ENCODE peak calls at places on chromosomes 16 and 17, in nine cellular contexts. M is PC-3, H is cardiac fibroblast, K is activated T-cell treated with anti-CD3 and anti-CD28 coated beads for 1 hour, N is germinal center, O is uterus, T is NT2/D1, B is ELR, Q is OCI-M1. S is an unnamed sample.

GRCh38 chr17:79612468-79613194 is 1.8 kb upstream of the RBFOX3 start:
- DNase-seq in B (peak; percentile 63), M (peak; percentile 79), H (peak; percentile 42), Q (peak; percentile 69), T (peak; percentile 61), O (no peak), N (peak; percentile 47), K (peak; percentile 5), S (peak; percentile 9)

GRCh38 chr16:10362077-10362863 is 23.6 kb upstream of the ATF7IP2 start:
- DNase-seq in O (no peak), Q (peak; percentile 99), T (no peak), B (no peak), M (no peak), K (no peak), H (no peak), N (peak; percentile 56), S (peak; percentile 83)

GRCh38 chr16:75282811-75283281 is 31.4 kb upstream of the BCAR1 start:
- DNase-seq in H (peak; percentile 22), K (no peak), N (no peak), T (no peak), B (peak; percentile 52), O (no peak), Q (no peak), M (no peak), S (no peak)

GRCh38 chr17:8670486-8670885 is 40.0 kb upstream of the MYH10 start:
- DNase-seq in T (no peak), O (no peak), K (no peak), H (no peak), M (no peak), N (no peak), Q (no peak), B (no peak), S (no peak)

GRCh38 chr17:9668532-9668931 is 23.2 kb downstream of the USP43 start:
- DNase-seq in M (peak; percentile 87), H (no peak), B (peak; percentile 71), N (no peak), Q (no peak), T (no peak), K (no peak), O (no peak), S (peak; percentile 5)

GRCh38 chr17:32503251-32504165 is 16.7 kb downstream of the CDK5R1 start:
- DNase-seq in K (no peak), N (peak; percentile 60), M (peak; percentile 16), B (peak; percentile 51), T (no peak), O (no peak), Q (no peak), H (peak; percentile 27), S (no peak)

GRCh38 chr16:70653809-70654771 is 7.7 kb downstream of the IL34 start:
- DNase-seq in B (peak; percentile 85), Q (peak; percentile 95), T (peak; percentile 80), M (peak; percentile 83), H (peak; percentile 91), O (peak; percentile 91), K (peak; percentile 70), N (peak; percentile 51), S (peak; percentile 7)

GRCh38 chr17:39270923-39271322 is 45.2 kb upstream of the STAC2 start:
- DNase-seq in O (no peak), Q (peak; percentile 88), B (peak; percentile 63), N (no peak), T (no peak), K (no peak), M (peak; percentile 22), H (peak; percentile 70), S (peak; percentile 18)

GRCh38 chr17:77247048-77247541 is 106.3 kb downstream of the SEC14L1 start:
- DNase-seq in K (peak; percentile 88), O (peak; percentile 83), B (peak; percentile 83), N (peak; percentile 86), H (peak; percentile 70), Q (peak; percentile 77), T (peak; percentile 35), M (peak; percentile 89), S (peak; percentile 61)